ENCODE peak calls at places on chromosomes 6 and 20, in ten cellular contexts. V is tibial artery; M is activated CD8-positive, alpha-beta memory T cell treated with anti-CD3 and anti-CD28 coated beads, Interleukin-2, amount 10 ng/mL, durations not matched to agents 7 days and 5 days; U is ELR; D is T-cell; W is NCI-H1105; E is effector memory CD8-positive, alpha-beta T cell; S is AG10803; L is activated T-cell treated with anti-CD3 and anti-CD28 coated beads for 48 hours; R is EL. A is an unnamed sample.

GRCh38 chr20:50558483-50558925 is 48.3 kb downstream of the PTPN1 start:
- DNase-seq in S (peak), U (peak), V (no peak), W (no peak), M (no peak), E (no peak), L (no peak), R (peak), D (no peak), A (peak)

GRCh38 chr6:78909391-78909790 is 42.0 kb downstream of the IRAK1BP1 start:
- DNase-seq in W (no peak), E (no peak), R (peak), L (no peak), M (no peak), D (no peak), S (peak), U (peak), V (no peak), A (peak)

GRCh38 chr20:53263554-53264438 is 291.6 kb downstream of the TSHZ2 start:
- DNase-seq in E (no peak), M (no peak), R (no peak), U (no peak), W (no peak), D (no peak), L (no peak), V (no peak), S (no peak), A (no peak)

GRCh38 chr6:145815875-145816274 is 1.3 kb upstream of the FBXO30 start:
- DNase-seq in R (peak), L (no peak), M (peak), E (no peak), V (no peak), U (peak), D (no peak), S (no peak), W (no peak), A (peak)

GRCh38 chr20:63968136-63968927 is 1.4 kb downstream of the ZNF512B start:
- DNase-seq in R (no peak), M (no peak), E (no peak), L (no peak), V (no peak), S (no peak), D (no peak), U (no peak), W (no peak), A (no peak)

GRCh38 chr20:14009206-14009605 is 13.9 kb downstream of the MACROD2 start:
- DNase-seq in U (no peak), V (no peak), M (no peak), L (no peak), S (no peak), W (no peak), E (no peak), D (no peak), R (no peak), A (no peak)

GRCh38 chr6:96505363-96505762 is 16.2 kb upstream of the UFL1 start:
- DNase-seq in W (peak), M (no peak), R (no peak), S (no peak), D (no peak), U (no peak), L (no peak), E (no peak), V (no peak), A (no peak)

GRCh38 chr6:27144740-27145079 is 102.8 kb upstream of the PRSS16 start:
- DNase-seq in S (no peak), L (no peak), M (no peak), U (peak), D (no peak), W (no peak), R (peak), V (no peak), E (no peak), A (no peak)

GRCh38 chr6:37212268-37212667 is 42.3 kb downstream of the PIM1 start:
- DNase-seq in U (no peak), W (no peak), L (no peak), D (no peak), E (no peak), S (no peak), M (no peak), R (no peak), V (no peak), A (no peak)

GRCh38 chr6:14849224-14849623 is 396.6 kb upstream of the JARID2 start:
- DNase-seq in D (no peak), S (no peak), L (no peak), M (no peak), U (no peak), R (no peak), W (no peak), V (no peak), E (no peak), A (no peak)

GRCh38 chr6:24506814-24507520 is 12.2 kb downstream of the ALDH5A1 start:
- DNase-seq in L (no peak), U (no peak), R (no peak), M (no peak), W (no peak), D (no peak), E (no peak), V (no peak), S (no peak), A (no peak)

GRCh38 chr20:25865715-25866656 is 169.3 kb upstream of the ZNF337 start:
- DNase-seq in D (peak), V (peak), S (peak), L (peak), M (peak), R (peak), W (peak), E (peak), U (peak), A (peak)

GRCh38 chr6:165988306-165988756 is 179.3 kb downstream of the TBXT start:
- DNase-seq in D (no peak), S (no peak), R (no peak), E (no peak), M (no peak), U (no peak), V (no peak), L (no peak), W (peak), A (no peak)

GRCh38 chr6:87907521-87907920 is 140.1 kb upstream of the SPACA1 start:
- DNase-seq in M (peak), L (no peak), D (no peak), E (peak), S (peak), R (peak), U (peak), W (no peak), V (no peak), A (peak)

GRCh38 chr20:60966031-60966430 is 286.0 kb upstream of the CDH4 start:
- DNase-seq in R (no peak), D (no peak), W (no peak), V (no peak), E (no peak), U (no peak), L (no peak), M (no peak), S (no peak), A (no peak)

GRCh38 chr6:110412258-110412839 is 3.0 kb downstream of the DDO start:
- DNase-seq in D (no peak), U (no peak), W (no peak), R (no peak), V (no peak), M (no peak), L (no peak), S (no peak), E (no peak), A (no peak)

GRCh38 chr20:49914310-49915117 is 815 bp downstream of the SPATA2 start:
- DNase-seq in U (peak), S (no peak), R (peak), M (peak), V (peak), L (no peak), W (no peak), E (no peak), D (no peak), A (no peak)

GRCh38 chr6:135182120-135182992 is 1.2 kb downstream of the MYB start:
- DNase-seq in R (peak), M (peak), E (peak), D (peak), V (no peak), W (peak), U (peak), L (peak), S (no peak), A (no peak)

GRCh38 chr6:37732688-37733087 is 35.0 kb upstream of the MDGA1 start:
- DNase-seq in M (no peak), E (no peak), R (no peak), S (no peak), V (no peak), U (no peak), L (no peak), D (no peak), W (no peak), A (no peak)

GRCh38 chr6:105320766-105321165 is 82.1 kb downstream of the PREP start:
- DNase-seq in V (no peak), E (no peak), R (no peak), L (no peak), D (no peak), S (no peak), W (peak), U (no peak), M (no peak), A (no peak)

GRCh38 chr6:30167101-30167500 is 3.8 kb downstream of the TRIM15 start:
- DNase-seq in R (no peak), V (no peak), L (no peak), W (no peak), D (no peak), M (no peak), U (no peak), S (no peak), E (no peak), A (no peak)

GRCh38 chr6:14458669-14459266 is 341.2 kb downstream of the CD83 start:
- DNase-seq in D (no peak), M (no peak), V (no peak), W (no peak), E (no peak), U (peak), R (peak), L (no peak), S (peak), A (peak)

GRCh38 chr6:11367638-11368199 is 135.3 kb upstream of the NEDD9 start:
- DNase-seq in E (no peak), U (no peak), R (no peak), D (no peak), L (no peak), S (no peak), W (no peak), M (no peak), V (no peak), A (no peak)

GRCh38 chr6:160507420-160507819 is 156.7 kb downstream of the LPA start:
- DNase-seq in D (no peak), U (no peak), W (no peak), M (no peak), V (no peak), R (no peak), S (no peak), E (no peak), L (no peak), A (no peak)

GRCh38 chr6:10146723-10147451 is 268.0 kb downstream of the TFAP2A start:
- DNase-seq in R (peak), M (no peak), S (peak), E (no peak), W (no peak), V (no peak), D (no peak), U (peak), L (no peak), A (peak)

GRCh38 chr6:38192486-38192885 is 373.0 kb downstream of the ZFAND3 start:
- DNase-seq in S (no peak), L (no peak), V (no peak), W (no peak), R (no peak), D (no peak), M (peak), U (no peak), E (no peak), A (no peak)

GRCh38 chr20:2276015-2276414 is 19.8 kb upstream of the TGM3 start:
- DNase-seq in S (no peak), D (no peak), M (no peak), W (no peak), L (no peak), V (no peak), U (no peak), E (no peak), R (no peak), A (no peak)

GRCh38 chr6:52435345-52435744 is 15.2 kb downstream of the EFHC1 start:
- DNase-seq in S (no peak), V (no peak), E (no peak), D (no peak), U (no peak), W (no peak), L (no peak), M (no peak), R (no peak), A (no peak)

GRCh38 chr20:10253750-10254149 is 35.1 kb downstream of the SNAP25 start:
- DNase-seq in L (no peak), D (no peak), R (no peak), U (no peak), W (no peak), M (no peak), V (no peak), E (no peak), S (no peak), A (no peak)